ENCODE peak calls at places on chromosome 1, in six cellular contexts. P, E, S, W, V and M are unnamed samples.

GRCh38 chr1:77416692-77417450 is 135.1 kb downstream of the AK5 start:
- DNase-seq in P (no peak), E (no peak), S (no peak), W (no peak), V (no peak), M (peak)

GRCh38 chr1:223513309-223513708 is 120.1 kb downstream of the CCDC185 start:
- DNase-seq in P (no peak), E (no peak), S (no peak), W (no peak), V (no peak), M (no peak)

GRCh38 chr1:38607526-38607925 is 252.0 kb downstream of the RRAGC start:
- DNase-seq in P (no peak), E (no peak), S (no peak), W (no peak), V (no peak), M (no peak)

GRCh38 chr1:1777510-1777909 is 760 bp downstream of the NADK start:
- DNase-seq in P (no peak), E (no peak), S (peak), W (peak), V (no peak), M (no peak)

GRCh38 chr1:247241687-247242086 is 14.2 kb upstream of the VN1R5 start:
- DNase-seq in P (no peak), E (no peak), S (no peak), W (no peak), V (no peak), M (no peak)

GRCh38 chr1:47931395-47931794 is 65.8 kb downstream of the TRABD2B start:
- DNase-seq in P (no peak), E (no peak), S (no peak), W (peak), V (no peak), M (no peak)

GRCh38 chr1:222028151-222028550 is 286.3 kb upstream of the DUSP10 start:
- DNase-seq in P (no peak), E (no peak), S (no peak), W (no peak), V (no peak), M (no peak)

GRCh38 chr1:58657082-58657481 is 42.8 kb downstream of the MYSM1 start:
- DNase-seq in P (no peak), E (no peak), S (no peak), W (no peak), V (no peak), M (no peak)

GRCh38 chr1:107879338-107879737 is 85.6 kb downstream of the VAV3 start:
- DNase-seq in P (no peak), E (no peak), S (no peak), W (no peak), V (no peak), M (no peak)

GRCh38 chr1:61273861-61274260 is 191.5 kb downstream of the NFIA start:
- DNase-seq in P (no peak), E (no peak), S (no peak), W (no peak), V (no peak), M (no peak)

GRCh38 chr1:221715321-221716169 is 26.3 kb downstream of the DUSP10 start:
- DNase-seq in P (no peak), E (no peak), S (peak), W (no peak), V (no peak), M (no peak)

GRCh38 chr1:1538334-1538733 is 2.1 kb downstream of the TMEM240 start:
- DNase-seq in P (no peak), E (no peak), S (no peak), W (no peak), V (no peak), M (no peak)

GRCh38 chr1:220529530-220529920 is 1.6 kb downstream of the MARK1 start:
- DNase-seq in P (no peak), E (no peak), S (no peak), W (no peak), V (no peak), M (no peak)

GRCh38 chr1:226248091-226248490 is 24.6 kb downstream of the MIXL1 start:
- DNase-seq in P (no peak), E (no peak), S (no peak), W (no peak), V (no peak), M (no peak)

GRCh38 chr1:107138767-107139445 is 1.9 kb upstream of the NTNG1 start:
- DNase-seq in P (no peak), E (no peak), S (peak), W (no peak), V (no peak), M (no peak)

GRCh38 chr1:15736666-15737229 is 690 bp downstream of the SLC25A34 start:
- DNase-seq in P (no peak), E (no peak), S (no peak), W (peak), V (no peak), M (no peak)

GRCh38 chr1:199046618-199047017 is 407.8 kb downstream of the PTPRC start:
- DNase-seq in P (no peak), E (no peak), S (no peak), W (no peak), V (no peak), M (no peak)
- TF ChIP-seq CTCF in P (no peak), E (no peak), S (peak), W (no peak), V (no peak), M (no peak)

DNA sequence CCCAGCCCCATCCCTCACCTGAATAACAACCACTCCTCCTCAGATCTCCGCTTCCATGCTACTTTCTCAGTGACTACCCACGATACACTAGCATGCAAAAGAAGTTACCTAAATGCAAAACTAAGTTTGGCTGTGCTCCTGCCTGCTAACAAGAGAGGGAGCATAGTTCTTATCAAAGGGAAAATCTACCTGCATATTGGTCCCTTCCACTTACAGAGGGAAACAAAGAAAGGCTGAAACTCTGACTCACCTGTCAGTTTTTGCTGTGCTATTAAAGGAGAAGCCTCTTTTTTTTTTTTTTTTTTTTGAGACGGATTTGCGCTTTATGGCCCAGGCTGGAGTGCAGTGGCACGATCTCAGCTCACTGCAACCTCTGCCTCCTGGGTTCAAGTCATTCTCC is 43.8 kb upstream of the RAVER2 start:
- DNase-seq in P (no peak), E (no peak), S (no peak), W (no peak), V (no peak), M (no peak)
- TF ChIP-seq CTCF in P (no peak), E (no peak), S (no peak), W (no peak), V (no peak), M (no peak)

GRCh38 chr1:176119549-176119948 is 87.5 kb downstream of the COP1 start:
- DNase-seq in P (no peak), E (no peak), S (no peak), W (no peak), V (no peak), M (no peak)
- TF ChIP-seq CTCF in P (no peak), E (no peak), S (peak), W (no peak), V (no peak), M (no peak)

DNA sequence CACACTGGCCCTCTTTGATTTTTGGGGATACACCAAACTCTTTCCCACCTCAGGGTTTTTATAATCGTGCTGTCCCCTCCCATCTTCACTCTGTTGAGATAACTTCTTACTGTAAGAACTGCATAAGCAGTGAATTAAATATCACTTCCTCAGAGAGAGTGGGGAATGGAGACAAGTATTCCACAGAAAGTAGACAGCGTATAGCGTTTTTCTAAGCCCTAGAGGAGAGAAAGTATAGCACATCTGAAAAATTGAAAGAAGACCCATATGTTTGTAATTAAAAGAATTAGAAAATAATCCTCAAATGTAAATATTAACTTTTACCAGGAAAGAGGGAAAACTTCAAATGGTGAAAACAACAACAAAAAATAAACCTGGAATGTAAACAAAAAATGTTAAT is 67.3 kb downstream of the GPR161 start:
- DNase-seq in P (no peak), E (no peak), S (no peak), W (no peak), V (no peak), M (no peak)
- TF ChIP-seq CTCF in P (no peak), E (no peak), S (no peak), W (no peak), V (no peak), M (peak)

GRCh38 chr1:160342953-160343869 is at the start of the genes COPA and NCSTN:
- DNase-seq in P (peak), E (peak), S (peak), W (peak), V (peak), M (peak)
- TF ChIP-seq CTCF in P (peak), E (no peak), S (peak), W (no peak), V (no peak), M (no peak)

GRCh38 chr1:4058706-4059105 is 158.6 kb upstream of the C1orf174 start:
- DNase-seq in P (no peak), E (no peak), S (no peak), W (no peak), V (no peak), M (no peak)
- TF ChIP-seq CTCF in P (no peak), E (no peak), S (no peak), W (no peak), V (no peak), M (no peak)